ENCODE peak calls at places on chromosomes 11 and 22, in five cellular contexts. O, V, D, S and E are unnamed samples.

GRCh38 chr22:29156507-29156906 is 49.2 kb upstream of the EMID1 start:
- DNase-seq in O (peak), V (no peak), D (no peak), S (peak), E (peak)

GRCh38 chr22:32991353-32992115 is 66.6 kb downstream of the SYN3 start:
- DNase-seq in O (no peak), V (no peak), D (no peak), S (no peak), E (no peak)

GRCh38 chr11:13667795-13668101 is 720 bp upstream of the FAR1 start:
- DNase-seq in O (no peak), V (no peak), D (no peak), S (no peak), E (no peak)

GRCh38 chr11:1197431-1197885 is 25.4 kb upstream of the MUC5B start:
- DNase-seq in O (peak), V (no peak), D (no peak), S (no peak), E (no peak)

GRCh38 chr22:48737461-48738203 is 1090.0 kb downstream of the BRD1 start:
- DNase-seq in O (no peak), V (no peak), D (no peak), S (no peak), E (no peak)

GRCh38 chr11:44638032-44638431 is 72.6 kb downstream of the CD82 start:
- DNase-seq in O (no peak), V (no peak), D (no peak), S (no peak), E (no peak)

GRCh38 chr11:114063149-114063828 is 3.8 kb downstream of the ZBTB16 start:
- DNase-seq in O (no peak), V (no peak), D (no peak), S (no peak), E (no peak)

GRCh38 chr22:44605486-44605885 is 96.5 kb upstream of the PRR5 start:
- DNase-seq in O (no peak), V (no peak), D (no peak), S (no peak), E (no peak)

GRCh38 chr11:102422817-102423725 is 29.5 kb downstream of the TMEM123 start:
- DNase-seq in O (no peak), V (no peak), D (no peak), S (no peak), E (no peak)

GRCh38 chr11:36165638-36166389 is 123.4 kb downstream of the COMMD9 start:
- DNase-seq in O (no peak), V (no peak), D (no peak), S (peak), E (no peak)

GRCh38 chr22:46148885-46149492 is 1.3 kb upstream of the PPARA start:
- DNase-seq in O (no peak), V (no peak), D (no peak), S (no peak), E (no peak)

GRCh38 chr11:126140932-126141291 is 70.5 kb downstream of the RPUSD4 start:
- DNase-seq in O (peak), V (no peak), D (no peak), S (peak), E (peak)

GRCh38 chr11:86398106-86398505 is 23.4 kb downstream of the CCDC81 start:
- DNase-seq in O (no peak), V (no peak), D (no peak), S (no peak), E (no peak)

GRCh38 chr22:16960884-16961249 is 47.2 kb downstream of the GAB4 start:
- DNase-seq in O (no peak), V (no peak), D (no peak), S (no peak), E (no peak)

GRCh38 chr11:114179234-114179941 is 116.8 kb upstream of the NNMT start:
- DNase-seq in O (peak), V (no peak), D (no peak), S (no peak), E (peak)

GRCh38 chr11:3217751-3218482 is 696 bp downstream of the MRGPRG start:
- DNase-seq in O (peak), V (no peak), D (no peak), S (no peak), E (no peak)

GRCh38 chr22:49997932-49998717 is 14.4 kb downstream of the IL17REL start:
- DNase-seq in O (peak), V (no peak), D (no peak), S (no peak), E (no peak)

GRCh38 chr11:72569966-72570892 is 104.0 kb downstream of the PDE2A start:
- DNase-seq in O (no peak), V (peak), D (peak), S (peak), E (peak)

GRCh38 chr22:28075260-28075981 is 156.4 kb upstream of the PITPNB start:
- DNase-seq in O (no peak), V (peak), D (peak), S (peak), E (peak)

GRCh38 chr11:113345978-113346377 is 31.6 kb downstream of the TTC12 start:
- DNase-seq in O (no peak), V (no peak), D (no peak), S (peak), E (no peak)

GRCh38 chr22:37818397-37819099 is 4.6 kb upstream of the GALR3 start:
- DNase-seq in O (peak), V (no peak), D (no peak), S (peak), E (peak)

GRCh38 chr11:107857550-107858216 is 904 bp downstream of the SLC35F2 start:
- DNase-seq in O (no peak), V (no peak), D (no peak), S (peak), E (peak)

GRCh38 chr22:39287076-39287743 is 32.2 kb downstream of the RPL3 start:
- DNase-seq in O (no peak), V (no peak), D (no peak), S (no peak), E (no peak)

GRCh38 chr11:134332189-134332631 is 422 bp downstream of the GLB1L2 start:
- DNase-seq in O (no peak), V (no peak), D (no peak), S (no peak), E (no peak)

GRCh38 chr22:28029962-28030361 is 110.9 kb upstream of the PITPNB start:
- DNase-seq in O (no peak), V (no peak), D (no peak), S (no peak), E (no peak)

GRCh38 chr11:70185348-70186055 is 17.6 kb upstream of the FADD start:
- DNase-seq in O (no peak), V (no peak), D (no peak), S (no peak), E (no peak)

GRCh38 chr11:64319421-64319761 is 1.5 kb downstream of the PRDX5 start:
- DNase-seq in O (peak), V (no peak), D (no peak), S (no peak), E (no peak)
- H3K4me3 ChIP-seq in O (peak), V (peak), D (peak), S (no peak), E (peak)

GRCh38 chr11:48074425-48075181 is 94.2 kb downstream of the PTPRJ start:
- DNase-seq in O (no peak), V (no peak), D (no peak), S (no peak), E (no peak)
- TF ChIP-seq CTCF in O (no peak), V (no peak), D (no peak), S (no peak), E (no peak)

GRCh38 chr22:40345271-40345670 is 1.0 kb upstream of the ADSL start:
- DNase-seq in O (no peak), V (no peak), D (no peak), S (peak), E (peak)
- H3K4me3 ChIP-seq in O (no peak), V (peak), D (peak), S (no peak), E (peak)

DNA sequence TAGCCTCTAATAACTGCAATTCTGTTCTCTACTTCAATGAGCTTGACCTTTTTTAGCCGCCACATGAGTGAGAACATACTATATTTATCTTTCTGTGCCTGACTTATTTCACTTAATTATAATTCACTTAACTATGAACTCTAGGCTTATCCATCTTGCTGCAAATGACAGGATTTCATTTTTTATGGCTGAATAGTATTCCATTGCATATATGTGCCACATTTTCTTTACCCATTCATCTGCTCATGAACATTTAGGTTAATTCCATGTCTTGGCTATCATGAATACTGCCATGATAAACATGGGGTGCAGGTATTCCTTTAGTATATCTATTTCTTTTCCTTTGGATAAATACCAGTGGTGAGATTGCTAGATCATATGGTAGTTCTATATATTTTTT is 85.2 kb downstream of the CWC15 start:
- DNase-seq in O (no peak), V (no peak), D (no peak), S (no peak), E (no peak)
- TF ChIP-seq CTCF in O (no peak), V (no peak), D (no peak), S (no peak), E (no peak)

GRCh38 chr22:36507518-36508010 is 724 bp upstream of the FOXRED2 start:
- DNase-seq in O (no peak), V (no peak), D (no peak), S (no peak), E (no peak)
- H3K4me3 ChIP-seq in O (peak), V (no peak), D (no peak), S (no peak), E (peak)

DNA sequence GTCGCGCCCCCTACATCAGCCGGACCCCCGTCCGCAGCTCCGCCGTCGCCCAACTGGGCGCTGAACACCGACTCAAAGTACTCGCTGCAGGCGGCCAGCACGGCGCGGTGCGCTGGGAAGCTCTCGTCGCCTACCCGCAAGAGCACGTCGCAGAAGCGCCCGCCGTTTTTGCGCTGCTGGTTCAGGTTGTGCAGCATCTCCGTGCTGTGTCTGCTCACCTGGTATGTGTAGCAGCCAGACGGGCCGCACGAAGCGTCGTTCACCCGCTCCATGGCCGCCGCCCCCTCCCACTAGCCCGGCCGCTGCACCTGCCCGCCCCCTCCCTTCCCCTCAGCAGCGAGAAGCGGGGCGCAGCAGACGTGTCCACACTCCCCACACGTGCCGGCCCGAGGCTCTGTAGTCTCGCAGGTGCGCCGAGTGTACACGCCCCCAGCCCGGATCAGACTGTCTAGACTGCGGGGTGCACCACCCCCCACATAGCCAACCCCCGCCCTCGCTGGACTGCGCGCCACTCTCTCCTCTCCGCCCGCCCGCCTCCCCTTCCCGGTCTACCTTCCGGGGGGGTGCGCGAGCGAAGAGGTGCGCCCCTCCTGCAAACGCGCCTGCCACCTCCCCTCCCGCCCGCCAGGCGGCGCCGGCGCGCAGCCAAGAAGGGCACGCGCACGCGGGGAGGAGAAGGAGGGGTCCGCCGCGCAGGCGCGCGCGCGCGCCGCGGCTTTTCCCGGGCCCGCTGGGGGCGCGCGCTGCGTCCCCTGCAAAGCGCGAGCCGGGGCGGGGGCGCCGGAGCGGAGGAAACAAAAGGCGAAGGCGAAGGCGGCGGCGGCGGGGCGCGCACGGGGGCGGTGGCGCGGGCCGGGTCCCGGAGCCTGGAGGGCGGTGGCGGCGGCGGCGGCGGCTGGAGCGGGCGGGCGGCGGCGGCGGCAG is 553 bp downstream of the PATZ1 start:
- DNase-seq in O (peak), V (no peak), D (no peak), S (peak), E (peak)
- TF ChIP-seq CTCF in O (peak), V (peak), D (peak), S (peak), E (peak)